ENCODE peak calls at places on chromosomes 2 and 18, in four cellular contexts. F is A549, K is IMR-90, C is GM12878. G is an unnamed sample.

GRCh38 chr2:100662866-100663265 is 100.1 kb downstream of the PDCL3 start:
- DNase-seq in F (no peak), K (no peak), C (no peak), G (no peak)

GRCh38 chr2:105038383-105039061 is 653 bp downstream of the MRPS9 start:
- DNase-seq in F (peak), K (peak), C (no peak), G (no peak)

GRCh38 chr2:203492965-203493364 is 42.1 kb downstream of the RAPH1 start:
- DNase-seq in F (no peak), K (peak), C (no peak), G (no peak)

GRCh38 chr2:36352024-36352398 is 3.6 kb upstream of the CRIM1 start:
- DNase-seq in F (no peak), K (peak), C (peak), G (no peak)

GRCh38 chr18:70221156-70221910 is 15.8 kb upstream of the RTTN start:
- DNase-seq in F (no peak), K (no peak), C (no peak), G (no peak)

GRCh38 chr2:222993920-222994650 is 57.9 kb upstream of the KCNE4 start:
- DNase-seq in F (no peak), K (peak), C (no peak), G (no peak)

GRCh38 chr18:44325903-44326650 is 354.6 kb upstream of the SETBP1 start:
- DNase-seq in F (peak), K (peak), C (no peak), G (peak)

GRCh38 chr18:53225567-53226325 is 885.7 kb downstream of the DCC start:
- DNase-seq in F (no peak), K (no peak), C (no peak), G (no peak)

GRCh38 chr18:32243358-32243757 is 53.5 kb downstream of the MEP1B start:
- DNase-seq in F (no peak), K (no peak), C (no peak), G (no peak)

GRCh38 chr18:9968081-9968848 is 54.4 kb downstream of the VAPA start:
- DNase-seq in F (no peak), K (no peak), C (no peak), G (no peak)

GRCh38 chr18:23862071-23862470 is 152.5 kb upstream of the TTC39C start:
- DNase-seq in F (no peak), K (peak), C (no peak), G (no peak)

GRCh38 chr2:169613876-169614275 is 29.7 kb downstream of the PPIG start:
- DNase-seq in F (no peak), K (no peak), C (no peak), G (no peak)

GRCh38 chr2:64722645-64723044 is 68.9 kb upstream of the SERTAD2 start:
- DNase-seq in F (no peak), K (no peak), C (no peak), G (no peak)

GRCh38 chr18:76472811-76473210 is 22.2 kb downstream of the ZNF516 start:
- DNase-seq in F (no peak), K (no peak), C (no peak), G (no peak)

GRCh38 chr2:143161982-143162837 is 33.0 kb downstream of the ARHGAP15 start:
- DNase-seq in F (no peak), K (peak), C (no peak), G (peak)

GRCh38 chr2:18719978-18720775 is 130.8 kb upstream of the NT5C1B start:
- DNase-seq in F (peak), K (peak), C (no peak), G (no peak)

GRCh38 chr18:75204262-75204977 is 4.5 kb downstream of the PTGR3 start:
- DNase-seq in F (no peak), K (peak), C (no peak), G (no peak)

GRCh38 chr2:231397011-231397927 is 1.8 kb downstream of the B3GNT7 start:
- DNase-seq in F (no peak), K (no peak), C (no peak), G (no peak)

GRCh38 chr2:238509151-238509820 is 82.6 kb downstream of the ASB1 start:
- DNase-seq in F (no peak), K (peak), C (no peak), G (no peak)

GRCh38 chr2:15747698-15748471 is 156.2 kb downstream of the DDX1 start:
- DNase-seq in F (no peak), K (no peak), C (no peak), G (no peak)

GRCh38 chr2:187379869-187380268 is 68.2 kb downstream of the CALCRL start:
- DNase-seq in F (no peak), K (no peak), C (no peak), G (no peak)

GRCh38 chr2:160494243-160494642 is 636 bp upstream of the RBMS1 start:
- DNase-seq in F (no peak), K (no peak), C (no peak), G (no peak)

GRCh38 chr2:203972066-203972465 is 35.5 kb downstream of the ICOS start:
- DNase-seq in F (no peak), K (no peak), C (peak), G (no peak)

GRCh38 chr2:200383380-200384110 is 77.1 kb downstream of the SPATS2L start:
- DNase-seq in F (no peak), K (peak), C (peak), G (no peak)

DNA sequence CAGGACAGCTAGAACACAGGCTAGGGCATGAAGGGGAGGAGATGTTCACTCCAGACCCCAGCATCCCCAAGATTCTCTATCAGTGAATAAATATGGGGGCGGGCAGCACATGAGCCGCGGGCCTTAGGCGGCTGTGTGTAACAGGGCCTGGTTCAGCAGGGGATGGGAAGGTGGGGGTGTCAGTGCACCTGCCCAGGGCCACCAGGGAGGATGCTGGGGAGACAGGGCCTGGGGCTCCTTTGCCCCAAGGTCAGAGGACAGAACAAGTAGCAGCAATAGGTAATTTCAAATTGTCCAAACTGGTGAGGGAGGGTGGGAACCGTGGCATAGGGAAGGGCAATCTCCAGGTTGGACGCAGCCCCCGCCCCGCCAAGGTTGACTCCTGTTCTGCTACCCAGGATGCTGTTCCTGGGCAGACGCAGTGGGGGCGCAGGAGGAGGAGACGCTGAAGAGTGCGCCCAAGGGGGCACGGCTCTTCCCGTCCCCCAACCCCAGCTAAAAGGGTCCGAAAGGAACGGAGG is 16.2 kb downstream of the CYP26B1 start:
- DNase-seq in F (no peak), K (no peak), C (no peak), G (no peak)
- TF ChIP-seq BHLHE40 in F (no peak), K (no peak), C (no peak), G (no peak)

DNA sequence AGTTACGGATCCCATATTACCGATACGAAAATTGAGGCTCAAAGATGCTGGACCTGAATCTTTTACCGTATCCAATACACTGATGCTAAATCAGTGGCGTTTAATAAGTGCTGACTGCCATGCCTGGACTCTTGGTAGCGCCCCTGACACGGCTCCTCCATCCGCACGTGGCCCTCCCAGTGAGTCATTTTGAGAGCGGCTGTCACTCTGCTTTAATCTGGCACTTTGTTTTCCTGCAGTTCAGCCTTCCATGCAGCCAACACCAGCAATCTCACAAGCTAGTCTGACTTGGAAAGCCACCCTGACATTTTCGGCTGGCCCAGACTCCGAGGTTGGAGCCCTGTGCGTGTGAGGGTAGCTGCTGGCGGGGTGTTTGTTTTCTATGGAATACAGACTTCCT is 155.1 kb upstream of the LMAN1 start:
- DNase-seq in F (no peak), K (peak), C (no peak), G (peak)
- TF ChIP-seq BHLHE40 in F (no peak), K (peak), C (no peak), G (no peak)

GRCh38 chr2:217685255-217685605 is 317.6 kb downstream of the TNS1 start:
- DNase-seq in F (peak), K (peak), C (no peak), G (peak)
- TF ChIP-seq BHLHE40 in F (no peak), K (peak), C (no peak), G (no peak)

DNA sequence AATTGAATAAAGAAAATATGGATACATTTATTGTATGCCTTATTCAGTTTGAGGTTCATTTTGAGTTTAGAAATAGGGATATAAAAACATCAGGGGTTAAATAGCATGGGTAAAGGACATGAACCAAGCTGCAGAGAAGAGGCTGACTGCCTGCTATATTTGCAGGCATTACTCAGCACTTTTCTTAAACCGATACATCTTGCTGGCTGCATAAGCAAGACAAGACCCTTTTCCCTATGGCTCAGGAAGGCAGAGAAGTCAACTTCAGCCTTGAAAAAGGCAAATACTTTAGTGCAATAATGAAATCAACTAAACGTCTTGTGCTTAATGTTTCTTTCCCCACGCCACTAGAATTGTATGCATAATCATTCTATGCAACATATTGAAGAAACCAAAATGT is 36.4 kb downstream of the SCN1A start:
- DNase-seq in F (no peak), K (peak), C (no peak), G (no peak)
- TF ChIP-seq BHLHE40 in F (no peak), K (no peak), C (no peak), G (no peak)

GRCh38 chr2:232970051-232970450 is 43.0 kb downstream of the NGEF start:
- DNase-seq in F (no peak), K (no peak), C (no peak), G (no peak)

GRCh38 chr2:232960862-232961261 is 52.2 kb downstream of the NGEF start:
- DNase-seq in F (no peak), K (no peak), C (no peak), G (no peak)

GRCh38 chr2:232963913-232964312 is 49.1 kb downstream of the NGEF start:
- DNase-seq in F (no peak), K (no peak), C (no peak), G (no peak)

GRCh38 chr2:232966122-232966521 is 46.9 kb downstream of the NGEF start:
- DNase-seq in F (no peak), K (no peak), C (no peak), G (no peak)
- TF ChIP-seq BHLHE40 in F (no peak), K (no peak), C (no peak), G (no peak)

DNA sequence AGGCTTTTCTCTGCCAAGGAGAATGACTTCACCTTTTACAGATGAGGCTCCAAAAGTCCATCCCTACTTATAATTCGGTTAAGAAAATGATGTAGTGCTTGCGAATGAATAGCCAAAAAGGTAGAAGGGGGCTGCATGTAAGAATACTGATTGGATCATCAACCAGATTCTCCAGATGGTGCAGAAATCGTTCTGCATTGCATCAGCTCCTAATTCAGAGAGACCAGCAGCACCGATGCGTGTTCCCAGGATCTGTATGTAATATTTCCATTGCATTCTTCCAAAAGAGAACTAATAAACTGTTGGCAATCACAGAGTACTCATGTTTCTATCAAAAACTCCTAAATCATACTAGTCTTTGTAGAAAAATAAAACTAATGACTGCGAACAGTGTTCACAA is 91.9 kb downstream of the EPHA4 start:
- DNase-seq in F (no peak), K (no peak), C (no peak), G (no peak)
- TF ChIP-seq BHLHE40 in F (no peak), K (no peak), C (no peak), G (no peak)

GRCh38 chr2:119195887-119196286 is 27.7 kb upstream of the STEAP3 start:
- DNase-seq in F (no peak), K (no peak), C (no peak), G (no peak)

GRCh38 chr2:119197125-119197403 is 26.6 kb upstream of the STEAP3 start:
- DNase-seq in F (no peak), K (no peak), C (no peak), G (no peak)

GRCh38 chr2:119197529-119198266 is 25.9 kb upstream of the STEAP3 start:
- DNase-seq in F (no peak), K (peak), C (no peak), G (no peak)

GRCh38 chr2:119195001-119195400 is 28.6 kb upstream of the STEAP3 start:
- DNase-seq in F (no peak), K (no peak), C (no peak), G (no peak)

GRCh38 chr2:119196301-119197124 is 27.1 kb upstream of the STEAP3 start:
- DNase-seq in F (no peak), K (no peak), C (no peak), G (no peak)
- TF ChIP-seq BHLHE40 in F (no peak), K (no peak), C (no peak), G (no peak)